ENCODE peak calls at places on chromosomes 6 and 20, in four cellular contexts. One of them, this sample, is unnamed.

GRCh38 chr6:100512203-100512862 is 47.6 kb upstream of the SIM1 start:
- DNase-seq in aorta: no peak
- DNase-seq in T-helper 2 cell: no peak
- DNase-seq in BJ: no peak
- DNase-seq in this sample: no peak

GRCh38 chr6:31405996-31406395 is 2.6 kb downstream of the MICA start:
- DNase-seq in aorta: no peak
- DNase-seq in T-helper 2 cell: no peak
- DNase-seq in BJ: no peak
- DNase-seq in this sample: no peak

GRCh38 chr6:24205020-24205492 is 79.0 kb downstream of the NRSN1 start:
- DNase-seq in aorta: no peak
- DNase-seq in T-helper 2 cell: no peak
- DNase-seq in BJ: no peak
- DNase-seq in this sample: peak; percentile 58

GRCh38 chr6:158817298-158818007 is 1.7 kb downstream of the EZR start:
- DNase-seq in aorta: no peak
- DNase-seq in T-helper 2 cell: no peak
- DNase-seq in BJ: no peak
- DNase-seq in this sample: peak; percentile 20

GRCh38 chr6:45791600-45792168 is 224.0 kb downstream of the CLIC5 start:
- DNase-seq in aorta: no peak
- DNase-seq in T-helper 2 cell: no peak
- DNase-seq in BJ: peak; percentile 45
- DNase-seq in this sample: no peak

GRCh38 chr6:167750956-167751358 is 75.8 kb upstream of the AFDN start:
- DNase-seq in aorta: no peak
- DNase-seq in T-helper 2 cell: no peak
- DNase-seq in BJ: no peak
- DNase-seq in this sample: peak; percentile 50

GRCh38 chr6:104623052-104623690 is 236.5 kb downstream of the HACE1 start:
- DNase-seq in aorta: no peak
- DNase-seq in T-helper 2 cell: no peak
- DNase-seq in BJ: no peak
- DNase-seq in this sample: peak; percentile 40

GRCh38 chr6:3318226-3318625 is 59.5 kb downstream of the PSMG4 start:
- DNase-seq in aorta: no peak
- DNase-seq in T-helper 2 cell: peak; percentile 2
- DNase-seq in BJ: no peak
- DNase-seq in this sample: no peak

GRCh38 chr6:121093928-121094327 is 240.4 kb downstream of the TBC1D32 start:
- DNase-seq in aorta: no peak
- DNase-seq in T-helper 2 cell: no peak
- DNase-seq in BJ: peak; percentile 15
- DNase-seq in this sample: no peak

GRCh38 chr6:42200035-42200434 is 5.3 kb upstream of the GUCA1B start:
- DNase-seq in aorta: no peak
- DNase-seq in T-helper 2 cell: no peak
- DNase-seq in BJ: peak; percentile 94
- DNase-seq in this sample: peak; percentile 30

GRCh38 chr20:62062661-62063600 is 2.8 kb downstream of the TAF4 start:
- DNase-seq in aorta: no peak
- DNase-seq in T-helper 2 cell: no peak
- DNase-seq in BJ: no peak
- DNase-seq in this sample: peak; percentile 24

GRCh38 chr6:56552212-56553130 is 90.2 kb downstream of the DST start:
- DNase-seq in aorta: no peak
- DNase-seq in T-helper 2 cell: no peak
- DNase-seq in BJ: no peak
- DNase-seq in this sample: no peak

GRCh38 chr6:38493929-38494547 is 145.7 kb downstream of the BTBD9 start:
- DNase-seq in aorta: peak; percentile 67
- DNase-seq in T-helper 2 cell: peak; percentile 30
- DNase-seq in BJ: no peak
- DNase-seq in this sample: peak; percentile 89

GRCh38 chr6:137601471-137601870 is 107.3 kb upstream of the OLIG3 start:
- DNase-seq in aorta: no peak
- DNase-seq in T-helper 2 cell: no peak
- DNase-seq in BJ: no peak
- DNase-seq in this sample: no peak

GRCh38 chr6:44603044-44603686 is 215.7 kb downstream of the CDC5L start:
- DNase-seq in aorta: no peak
- DNase-seq in T-helper 2 cell: no peak
- DNase-seq in BJ: no peak
- DNase-seq in this sample: no peak

GRCh38 chr6:170575250-170575649 is 9.2 kb downstream of the PDCD2 start:
- DNase-seq in aorta: no peak
- DNase-seq in T-helper 2 cell: no peak
- DNase-seq in BJ: no peak
- DNase-seq in this sample: no peak

GRCh38 chr6:53441035-53441493 is 92.3 kb upstream of the ELOVL5 start:
- DNase-seq in aorta: no peak
- DNase-seq in T-helper 2 cell: no peak
- DNase-seq in BJ: no peak
- DNase-seq in this sample: no peak

GRCh38 chr6:79048611-79049010 is 29.4 kb downstream of the PHIP start:
- DNase-seq in aorta: no peak
- DNase-seq in T-helper 2 cell: no peak
- DNase-seq in BJ: no peak
- DNase-seq in this sample: no peak

GRCh38 chr20:38665094-38665493 is 59.2 kb upstream of the SLC32A1 start:
- DNase-seq in aorta: no peak
- DNase-seq in T-helper 2 cell: no peak
- DNase-seq in BJ: no peak
- DNase-seq in this sample: peak; percentile 57

GRCh38 chr6:91569071-91569470 is 982.2 kb upstream of the MAP3K7 start:
- DNase-seq in aorta: no peak
- DNase-seq in T-helper 2 cell: no peak
- DNase-seq in BJ: peak; percentile 13
- DNase-seq in this sample: no peak

GRCh38 chr6:100300221-100300736 is 164.4 kb downstream of the SIM1 start:
- DNase-seq in aorta: no peak
- DNase-seq in T-helper 2 cell: no peak
- DNase-seq in BJ: peak; percentile 85
- DNase-seq in this sample: no peak

GRCh38 chr6:154154389-154154967 is 115.4 kb downstream of the OPRM1 start:
- DNase-seq in aorta: peak; percentile 54
- DNase-seq in T-helper 2 cell: peak; percentile 38
- DNase-seq in BJ: no peak
- DNase-seq in this sample: peak; percentile 82

GRCh38 chr6:83558975-83559374 is 46.6 kb downstream of the PRSS35 start:
- DNase-seq in aorta: no peak
- DNase-seq in T-helper 2 cell: no peak
- DNase-seq in BJ: no peak
- DNase-seq in this sample: no peak

GRCh38 chr6:46848684-46849360 is 55.6 kb downstream of the MEP1A start:
- DNase-seq in aorta: peak; percentile 90
- DNase-seq in T-helper 2 cell: no peak
- DNase-seq in BJ: peak; percentile 0
- DNase-seq in this sample: peak; percentile 88

GRCh38 chr6:15401769-15402250 is 155.9 kb downstream of the JARID2 start:
- DNase-seq in aorta: no peak
- DNase-seq in T-helper 2 cell: no peak
- DNase-seq in BJ: no peak
- DNase-seq in this sample: no peak

GRCh38 chr6:27720607-27721580 is 191.3 kb downstream of the OR2B2 start:
- DNase-seq in aorta: no peak
- DNase-seq in T-helper 2 cell: no peak
- DNase-seq in BJ: no peak
- DNase-seq in this sample: peak; percentile 15

GRCh38 chr6:135608031-135608430 is 110.5 kb upstream of the AHI1 start:
- DNase-seq in aorta: no peak
- DNase-seq in T-helper 2 cell: no peak
- DNase-seq in BJ: no peak
- DNase-seq in this sample: no peak

GRCh38 chr6:38117281-38117680 is 297.8 kb downstream of the ZFAND3 start:
- DNase-seq in aorta: no peak
- DNase-seq in T-helper 2 cell: no peak
- DNase-seq in BJ: peak; percentile 8
- DNase-seq in this sample: no peak

GRCh38 chr6:99743647-99744046 is 137.0 kb downstream of the PRDM13 start:
- DNase-seq in aorta: no peak
- DNase-seq in T-helper 2 cell: no peak
- DNase-seq in BJ: no peak
- DNase-seq in this sample: no peak

GRCh38 chr6:157631388-157631787 is 191.7 kb upstream of the SNX9 start:
- DNase-seq in aorta: peak; percentile 24
- DNase-seq in T-helper 2 cell: no peak
- DNase-seq in BJ: no peak
- DNase-seq in this sample: no peak

GRCh38 chr6:1391692-1392309 is 2.4 kb downstream of the FOXF2 start:
- DNase-seq in aorta: no peak
- DNase-seq in T-helper 2 cell: no peak
- DNase-seq in BJ: no peak
- DNase-seq in this sample: no peak

This sample was measured in Ammon's horn.